ENCODE peak calls at places on chromosomes 13 and 19, in five cellular contexts. One of them, this sample, is unnamed.

GRCh38 chr13:40375522-40376171 is 290.8 kb downstream of the FOXO1 start:
- DNase-seq in NB4: no peak
- DNase-seq in effector CD4-positive, alpha-beta T cell: no peak
- DNase-seq in endothelial cell: no peak
- DNase-seq in upper lobe of right lung: no peak
- DNase-seq in this sample: no peak

GRCh38 chr13:110208116-110208515 is 98.8 kb downstream of the COL4A1 start:
- DNase-seq in effector CD4-positive, alpha-beta T cell: no peak
- DNase-seq in upper lobe of right lung: no peak
- DNase-seq in endothelial cell: no peak
- DNase-seq in NB4: no peak
- DNase-seq in this sample: no peak

GRCh38 chr13:105817011-105817410 is 718.5 kb downstream of the EFNB2 start:
- DNase-seq in endothelial cell: no peak
- DNase-seq in NB4: no peak
- DNase-seq in upper lobe of right lung: no peak
- DNase-seq in effector CD4-positive, alpha-beta T cell: no peak
- DNase-seq in this sample: no peak

GRCh38 chr13:40394304-40394983 is 272.0 kb downstream of the FOXO1 start:
- DNase-seq in upper lobe of right lung: no peak
- DNase-seq in effector CD4-positive, alpha-beta T cell: no peak
- DNase-seq in endothelial cell: no peak
- DNase-seq in NB4: no peak
- DNase-seq in this sample: no peak

GRCh38 chr19:5949792-5950305 is 28.1 kb downstream of the RANBP3 start:
- DNase-seq in NB4: no peak
- DNase-seq in effector CD4-positive, alpha-beta T cell: peak; percentile 18
- DNase-seq in endothelial cell: no peak
- DNase-seq in upper lobe of right lung: peak; percentile 89
- DNase-seq in this sample: peak; percentile 29

GRCh38 chr19:2475018-2475701 is 767 bp upstream of the GADD45B start:
- DNase-seq in NB4: peak; percentile 65
- DNase-seq in effector CD4-positive, alpha-beta T cell: peak; percentile 36
- DNase-seq in endothelial cell: no peak
- DNase-seq in upper lobe of right lung: peak; percentile 81
- DNase-seq in this sample: peak; percentile 45

GRCh38 chr19:10142701-10143375 is 23.1 kb upstream of the EIF3G start:
- DNase-seq in endothelial cell: no peak
- DNase-seq in upper lobe of right lung: peak; percentile 79
- DNase-seq in NB4: no peak
- DNase-seq in effector CD4-positive, alpha-beta T cell: peak; percentile 38
- DNase-seq in this sample: peak; percentile 52

GRCh38 chr19:13079542-13079986 is 23.1 kb downstream of the LYL1 start:
- DNase-seq in effector CD4-positive, alpha-beta T cell: no peak
- DNase-seq in endothelial cell: no peak
- DNase-seq in NB4: no peak
- DNase-seq in upper lobe of right lung: peak; percentile 79
- DNase-seq in this sample: no peak

GRCh38 chr13:101493541-101493940 is 41.1 kb downstream of the ITGBL1 start:
- DNase-seq in NB4: no peak
- DNase-seq in upper lobe of right lung: no peak
- DNase-seq in effector CD4-positive, alpha-beta T cell: no peak
- DNase-seq in endothelial cell: no peak
- DNase-seq in this sample: no peak

GRCh38 chr19:34555447-34555846 is 73.9 kb downstream of the WTIP start:
- DNase-seq in upper lobe of right lung: no peak
- DNase-seq in endothelial cell: no peak
- DNase-seq in effector CD4-positive, alpha-beta T cell: no peak
- DNase-seq in NB4: peak; percentile 20
- DNase-seq in this sample: no peak

GRCh38 chr19:56841194-56841546 is 644 bp upstream of the PEG3 start:
- DNase-seq in endothelial cell: no peak
- DNase-seq in NB4: no peak
- DNase-seq in upper lobe of right lung: no peak
- DNase-seq in effector CD4-positive, alpha-beta T cell: no peak
- DNase-seq in this sample: no peak

GRCh38 chr19:1857648-1858326 is 5.6 kb downstream of the KLF16 start:
- DNase-seq in NB4: peak; percentile 84
- DNase-seq in endothelial cell: no peak
- DNase-seq in effector CD4-positive, alpha-beta T cell: no peak
- DNase-seq in upper lobe of right lung: no peak
- DNase-seq in this sample: no peak

GRCh38 chr13:69828527-69828926 is 279.1 kb upstream of the ATXN8OS start:
- DNase-seq in upper lobe of right lung: no peak
- DNase-seq in endothelial cell: no peak
- DNase-seq in NB4: no peak
- DNase-seq in effector CD4-positive, alpha-beta T cell: no peak
- DNase-seq in this sample: no peak

GRCh38 chr13:33015275-33015674 is 948 bp upstream of the KL start:
- DNase-seq in endothelial cell: peak; percentile 60
- DNase-seq in NB4: no peak
- DNase-seq in effector CD4-positive, alpha-beta T cell: no peak
- DNase-seq in upper lobe of right lung: no peak
- DNase-seq in this sample: no peak

GRCh38 chr13:49649244-49649962 is 21.1 kb downstream of the ARL11 start:
- DNase-seq in endothelial cell: no peak
- DNase-seq in NB4: no peak
- DNase-seq in effector CD4-positive, alpha-beta T cell: no peak
- DNase-seq in upper lobe of right lung: no peak
- DNase-seq in this sample: no peak

GRCh38 chr13:80276371-80277289 is 64.3 kb downstream of the SPRY2 start:
- DNase-seq in effector CD4-positive, alpha-beta T cell: no peak
- DNase-seq in NB4: peak; percentile 49
- DNase-seq in upper lobe of right lung: no peak
- DNase-seq in endothelial cell: peak; percentile 63
- DNase-seq in this sample: no peak

GRCh38 chr19:46745521-46746280 is at the start of gene FKRP:
- DNase-seq in upper lobe of right lung: no peak
- DNase-seq in NB4: peak; percentile 68
- DNase-seq in endothelial cell: peak; percentile 38
- DNase-seq in effector CD4-positive, alpha-beta T cell: no peak
- DNase-seq in this sample: peak; percentile 33